ENCODE peak calls at places on chromosomes 13 and 19, in five cellular contexts. H, P, S, J and G are unnamed samples.

GRCh38 chr19:39796000-39796498 is 17.4 kb downstream of the LEUTX start:
- DNase-seq in H (no peak), P (peak; percentile 75), S (no peak), J (no peak), G (no peak)

GRCh38 chr13:98098511-98098910 is 44.4 kb upstream of the FARP1 start:
- DNase-seq in H (no peak), P (no peak), S (no peak), J (no peak), G (no peak)

GRCh38 chr13:19597523-19597922 is 35.9 kb upstream of the MPHOSPH8 start:
- DNase-seq in H (peak; percentile 94), P (peak; percentile 25), S (no peak), J (no peak), G (no peak)

GRCh38 chr19:47371269-47371668 is 22.2 kb downstream of the DHX34 start:
- DNase-seq in H (no peak), P (no peak), S (no peak), J (no peak), G (peak; percentile 72)

GRCh38 chr19:51541458-51542357 is 10.2 kb upstream of the SIGLEC6 start:
- DNase-seq in H (no peak), P (no peak), S (no peak), J (no peak), G (no peak)

GRCh38 chr13:92649140-92649813 is 577.3 kb upstream of the GPC6 start:
- DNase-seq in H (peak; percentile 25), P (no peak), S (no peak), J (no peak), G (no peak)

GRCh38 chr13:22141636-22142035 is 470.8 kb downstream of the FGF9 start:
- DNase-seq in H (no peak), P (no peak), S (no peak), J (no peak), G (no peak)

GRCh38 chr13:42548731-42549554 is 25.0 kb upstream of the TNFSF11 start:
- DNase-seq in H (no peak), P (no peak), S (peak; percentile 67), J (no peak), G (no peak)

GRCh38 chr19:47247308-47247990 is 8.9 kb upstream of the CCDC9 start:
- DNase-seq in H (peak; percentile 74), P (no peak), S (peak; percentile 91), J (peak; percentile 77), G (peak; percentile 95)

GRCh38 chr13:74770361-74770760 is 636.2 kb upstream of the KLF12 start:
- DNase-seq in H (peak; percentile 78), P (no peak), S (no peak), J (no peak), G (no peak)

GRCh38 chr13:39729161-39729560 is 73.7 kb downstream of the COG6 start:
- DNase-seq in H (no peak), P (no peak), S (peak; percentile 48), J (no peak), G (no peak)

GRCh38 chr19:54432144-54432738 is 16.8 kb upstream of the LENG8 start:
- DNase-seq in H (peak; percentile 98), P (no peak), S (no peak), J (no peak), G (no peak)

GRCh38 chr19:21084343-21084742 is 2.3 kb downstream of the ZNF714 start:
- DNase-seq in H (no peak), P (no peak), S (no peak), J (no peak), G (no peak)

GRCh38 chr13:65966991-65967451 is 1263.1 kb downstream of the PCDH9 start:
- DNase-seq in H (peak; percentile 71), P (no peak), S (no peak), J (peak; percentile 5), G (no peak)

GRCh38 chr13:113786262-113786841 is 27.3 kb downstream of the TMEM255B start:
- DNase-seq in H (peak; percentile 15), P (no peak), S (no peak), J (no peak), G (no peak)

GRCh38 chr19:4795400-4795799 is 3.9 kb downstream of the FEM1A start:
- DNase-seq in H (peak; percentile 72), P (no peak), S (no peak), J (no peak), G (no peak)

GRCh38 chr13:35941374-35941773 is 189.8 kb downstream of the DCLK1 start:
- DNase-seq in H (no peak), P (no peak), S (no peak), J (no peak), G (no peak)

GRCh38 chr13:42747399-42747873 is 33.9 kb upstream of the FAM216B start:
- DNase-seq in H (peak; percentile 64), P (no peak), S (no peak), J (no peak), G (no peak)

GRCh38 chr19:12886943-12887747 is at the start of gene KLF1:
- DNase-seq in H (no peak), P (no peak), S (no peak), J (no peak), G (no peak)

GRCh38 chr13:88857256-88857655 is 1186.1 kb downstream of the SLITRK5 start:
- DNase-seq in H (no peak), P (no peak), S (no peak), J (no peak), G (no peak)

GRCh38 chr13:24274452-24274971 is 34.9 kb upstream of the C1QTNF9 start:
- DNase-seq in H (no peak), P (no peak), S (no peak), J (no peak), G (peak; percentile 60)

GRCh38 chr13:24271231-24271610 is 38.2 kb upstream of the C1QTNF9 start:
- DNase-seq in H (no peak), P (no peak), S (no peak), J (no peak), G (no peak)

GRCh38 chr13:24271611-24272451 is 37.5 kb upstream of the C1QTNF9 start:
- DNase-seq in H (no peak), P (no peak), S (peak; percentile 84), J (no peak), G (peak; percentile 88)

GRCh38 chr13:24273926-24274325 is 35.5 kb upstream of the C1QTNF9 start:
- DNase-seq in H (no peak), P (no peak), S (no peak), J (no peak), G (no peak)

DNA sequence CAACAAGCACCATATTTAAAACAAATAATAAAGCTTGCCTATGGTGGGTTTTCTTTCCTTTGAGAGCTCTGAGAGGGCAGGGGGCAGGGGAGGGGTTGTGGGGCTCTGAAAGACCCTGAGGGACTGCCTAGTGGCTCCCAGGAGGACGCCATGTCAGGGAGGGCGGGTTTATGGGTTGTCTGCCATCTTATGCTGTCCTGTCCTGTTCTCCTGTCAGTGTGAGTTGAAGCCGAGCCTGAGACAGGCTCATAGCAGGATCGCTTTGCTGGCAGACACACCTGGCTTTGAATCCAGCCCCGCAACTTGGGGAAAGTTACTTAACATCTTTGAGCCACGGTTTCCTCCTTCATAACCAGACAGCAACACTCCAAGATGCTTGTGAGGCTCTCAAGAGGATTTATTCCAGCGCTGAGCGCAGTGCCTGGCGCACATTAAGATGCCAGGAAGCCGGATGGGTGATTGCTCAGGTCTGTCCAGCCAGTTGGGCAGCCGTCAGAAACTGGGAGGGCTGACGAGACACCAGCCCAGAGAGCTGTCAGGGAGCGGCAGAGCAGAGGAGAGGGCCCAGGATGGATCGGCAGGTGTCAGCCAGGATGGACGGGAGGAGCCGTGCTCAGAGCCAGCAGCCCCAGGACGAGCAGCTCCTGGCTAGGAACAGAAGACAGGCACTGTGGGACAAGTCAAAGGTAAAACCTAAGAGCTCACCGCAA is 36.8 kb upstream of the C1QTNF9 start:
- DNase-seq in H (no peak), P (no peak), S (no peak), J (no peak), G (peak; percentile 70)
- H3K4me1 ChIP-seq in H (no peaks in the 10 kb centered on the region), P (no peaks in the 10 kb centered on the region), S (peaks cover 47% of the 10 kb centered on the region), J (peaks cover 34% of the 10 kb centered on the region), G (peaks cover 90% of the 10 kb centered on the region)

DNA sequence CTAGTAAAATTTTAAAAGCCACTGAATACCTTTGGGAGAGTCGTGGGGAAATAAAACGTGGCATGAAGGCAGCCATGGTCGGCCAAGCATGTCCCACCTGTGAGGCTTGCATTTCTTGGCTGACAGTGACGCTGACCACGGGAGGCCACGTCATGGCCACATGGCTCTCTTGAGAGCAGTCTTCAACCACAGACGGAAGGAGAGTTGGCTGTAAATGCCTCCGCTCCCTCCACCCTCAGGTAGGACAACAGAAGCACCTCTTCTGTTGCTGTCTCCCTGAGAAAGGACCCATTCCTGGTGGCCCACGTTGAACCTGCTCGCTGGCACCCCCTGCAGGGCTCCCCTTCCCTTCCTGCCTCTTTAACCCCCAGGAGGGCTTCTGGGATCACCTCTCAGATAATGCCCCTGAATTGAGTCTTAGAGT is 10.6 kb upstream of the LRRC25 start:
- DNase-seq in H (peak; percentile 41), P (no peak), S (no peak), J (no peak), G (no peak)
- TF ChIP-seq CTCF in H (peak; percentile 62), P (peak; percentile 68), S (no peak), J (peak; percentile 56), G (peak; percentile 63)

GRCh38 chr13:44142911-44143665 is 230.5 kb upstream of the SERP2 start:
- DNase-seq in H (peak; percentile 68), P (no peak), S (no peak), J (no peak), G (no peak)
- H3K4me3 ChIP-seq in H (peak overlapping the region; percentile 75), P (peak overlapping the region; percentile 53), S (peak overlapping the region; percentile 55), J (peak overlapping the region; percentile 26), G (peak overlapping the region; percentile 47)

DNA sequence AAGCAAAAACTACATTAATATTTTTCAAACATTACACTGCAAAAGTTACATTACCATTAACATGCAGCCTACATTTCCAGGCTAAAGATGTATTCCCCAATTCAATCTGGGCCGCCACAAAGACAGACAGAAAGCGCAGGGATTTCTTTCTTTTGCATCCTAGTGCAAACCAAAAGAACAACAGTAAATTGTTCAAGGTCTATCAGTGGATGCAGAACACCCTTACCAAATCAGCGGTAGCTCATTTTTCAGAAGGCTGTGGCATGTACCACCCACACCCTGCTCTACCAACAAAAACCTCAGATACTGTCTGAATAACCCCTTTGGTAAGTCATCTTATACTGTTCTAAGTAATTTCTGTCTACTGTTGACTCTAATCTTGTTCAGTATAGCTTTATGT is 3.6 kb downstream of the TPT1 start:
- DNase-seq in H (no peak), P (no peak), S (no peak), J (no peak), G (no peak)
- H3K4me1 ChIP-seq in H (peaks cover 59% of the 10 kb centered on the region), P (peaks cover 36% of the 10 kb centered on the region), S (peaks cover 71% of the 10 kb centered on the region), J (peaks cover 16% of the 10 kb centered on the region), G (peaks cover 42% of the 10 kb centered on the region)

GRCh38 chr19:55717251-55717650 is 21.0 kb downstream of the NLRP9 start:
- DNase-seq in H (no peak), P (no peak), S (no peak), J (no peak), G (no peak)
- TF ChIP-seq CTCF in H (no peak), P (no peak), S (no peak), J (no peak), G (no peak)

DNA sequence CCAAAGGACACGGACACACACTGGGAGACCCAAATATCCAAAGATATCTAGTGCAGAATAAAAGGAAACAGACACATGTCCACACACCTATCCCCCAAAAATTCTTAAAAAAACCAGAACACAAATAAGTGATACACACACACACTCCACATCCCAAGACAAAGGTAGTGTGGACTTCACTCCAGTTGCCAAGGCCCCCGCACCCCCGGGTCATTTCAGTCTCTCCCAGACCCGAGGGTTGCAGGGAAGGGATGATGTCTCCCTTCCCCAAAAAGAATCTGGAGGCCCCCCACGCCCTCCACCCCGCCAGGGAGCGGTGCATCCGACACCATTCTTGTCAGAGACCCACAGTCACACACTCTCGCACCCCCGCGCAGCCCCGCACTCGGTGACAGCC is 407 bp downstream of the DPF1 start:
- DNase-seq in H (no peak), P (no peak), S (no peak), J (no peak), G (no peak)
- H3K4me3 ChIP-seq in H (peak overlapping the region; percentile 79), P (peak overlapping the region; percentile 53), S (peak overlapping the region; percentile 40), J (peak overlapping the region; percentile 77), G (peak overlapping the region; percentile 32)